ENCODE peak calls at places on chromosomes 6 and 20, in five cellular contexts. A is vagina, X is uterus, F is heart left ventricle, D is suprapubic skin. Y is an unnamed sample.

GRCh38 chr6:84139311-84139710 is 88.1 kb downstream of the CEP162 start:
- DNase-seq in F (no peak), X (no peak), D (no peak), A (no peak), Y (no peak)

GRCh38 chr6:114008331-114008730 is 37.4 kb upstream of the HDAC2 start:
- DNase-seq in X (no peak), A (no peak), D (no peak), F (no peak), Y (no peak)

GRCh38 chr20:48076772-48077171 is 291.5 kb upstream of the SULF2 start:
- DNase-seq in X (no peak), F (no peak), A (no peak), D (no peak), Y (no peak)

GRCh38 chr20:59696476-59696875 is 92.1 kb downstream of the PHACTR3 start:
- DNase-seq in D (no peak), F (no peak), A (no peak), X (no peak), Y (no peak)

GRCh38 chr20:57948177-57948955 is 238.6 kb upstream of the PMEPA1 start:
- DNase-seq in A (no peak), X (no peak), F (no peak), D (no peak), Y (no peak)

GRCh38 chr6:119442776-119443184 is 93.2 kb upstream of the MAN1A1 start:
- DNase-seq in F (peak; percentile 39), A (no peak), D (no peak), X (no peak), Y (peak; percentile 64)

GRCh38 chr20:40860487-40860902 is 168.1 kb upstream of the TOP1 start:
- DNase-seq in D (no peak), X (no peak), A (no peak), F (no peak), Y (no peak)

GRCh38 chr6:53320964-53321363 is 27.8 kb downstream of the ELOVL5 start:
- DNase-seq in X (no peak), D (no peak), A (no peak), F (no peak), Y (no peak)

GRCh38 chr6:28587746-28588075 is 62.0 kb downstream of the GPX5 start:
- DNase-seq in A (no peak), X (no peak), D (no peak), F (no peak), Y (no peak)

GRCh38 chr6:45420083-45420908 is 42.6 kb upstream of the SUPT3H start:
- DNase-seq in A (no peak), D (no peak), F (peak; percentile 24), X (no peak), Y (peak; percentile 13)

GRCh38 chr6:41191569-41191968 is 9.4 kb downstream of the TREML2 start:
- DNase-seq in A (no peak), F (peak; percentile 31), D (no peak), X (no peak), Y (peak; percentile 27)

GRCh38 chr20:32820698-32821378 is 1.1 kb downstream of the MAPRE1 start:
- DNase-seq in D (no peak), X (no peak), F (no peak), A (no peak), Y (peak; percentile 16)

GRCh38 chr6:4420160-4420865 is 284.9 kb upstream of the ECI2 start:
- DNase-seq in X (no peak), D (no peak), F (no peak), A (no peak), Y (no peak)

GRCh38 chr20:49888341-49889244 is 26.7 kb downstream of the SPATA2 start:
- DNase-seq in X (peak; percentile 47), A (no peak), F (no peak), D (peak; percentile 68), Y (peak; percentile 48)

GRCh38 chr6:132259070-132259469 is 142.2 kb downstream of the MOXD1 start:
- DNase-seq in D (no peak), A (no peak), X (no peak), F (no peak), Y (no peak)

GRCh38 chr6:73393278-73393677 is 1.4 kb upstream of the DDX43 start:
- DNase-seq in A (no peak), F (no peak), X (no peak), D (no peak), Y (no peak)

GRCh38 chr20:62197801-62198200 is 15.0 kb downstream of the MTG2 start:
- DNase-seq in X (no peak), D (no peak), A (no peak), F (peak; percentile 12), Y (no peak)

GRCh38 chr20:33664762-33665144 is 2.0 kb upstream of the ACTL10 start:
- DNase-seq in X (peak; percentile 16), F (no peak), D (no peak), A (no peak), Y (no peak)

GRCh38 chr20:46978871-46979536 is 84.4 kb downstream of the EYA2 start:
- DNase-seq in X (no peak), A (no peak), F (peak; percentile 26), D (no peak), Y (no peak)

GRCh38 chr6:107819976-107820551 is 4.0 kb downstream of the SCML4 start:
- DNase-seq in X (no peak), A (no peak), F (no peak), D (no peak), Y (peak; percentile 16)

DNA sequence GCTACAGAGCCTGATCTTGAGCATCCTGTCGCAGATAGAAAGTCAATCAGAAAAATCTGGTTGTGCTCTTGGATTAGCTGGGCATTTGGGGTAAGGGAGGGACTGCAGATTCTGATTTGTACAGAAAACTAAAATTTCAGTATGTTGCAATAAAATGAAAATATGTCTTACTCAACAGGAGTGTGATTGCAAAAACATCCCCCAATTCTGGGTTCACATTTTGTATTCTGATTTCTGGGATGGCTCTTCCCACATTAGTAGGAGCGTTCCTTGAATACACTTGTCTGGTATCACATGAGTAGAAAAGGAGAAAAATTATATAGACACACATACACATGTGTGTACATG is 40.5 kb downstream of the PANK2 start:
- DNase-seq in D (no peak), F (no peak), A (no peak), X (no peak), Y (no peak)
- H3K36me3 ChIP-seq in D (peaks cover 8% of the 10 kb centered on the region), F (no peaks in the 10 kb centered on the region), A (no peaks in the 10 kb centered on the region), X (no peaks in the 10 kb centered on the region), Y (no peaks in the 10 kb centered on the region)

GRCh38 chr6:47862731-47863130 is 80.9 kb downstream of the OPN5 start:
- DNase-seq in D (no peak), X (no peak), A (no peak), F (no peak), Y (no peak)

GRCh38 chr6:47853766-47854165 is 71.9 kb downstream of the OPN5 start:
- DNase-seq in A (no peak), D (no peak), F (no peak), X (no peak), Y (no peak)

GRCh38 chr6:47854996-47855395 is 73.2 kb downstream of the OPN5 start:
- DNase-seq in D (no peak), X (no peak), A (no peak), F (no peak), Y (no peak)

GRCh38 chr6:47859132-47859531 is 77.3 kb downstream of the OPN5 start:
- DNase-seq in F (no peak), X (no peak), D (no peak), A (no peak), Y (no peak)
- H3K4me3 ChIP-seq in F (no peak overlapping the region), X (no peak overlapping the region), D (no peak overlapping the region), A (no peak overlapping the region), Y (no peak overlapping the region)

DNA sequence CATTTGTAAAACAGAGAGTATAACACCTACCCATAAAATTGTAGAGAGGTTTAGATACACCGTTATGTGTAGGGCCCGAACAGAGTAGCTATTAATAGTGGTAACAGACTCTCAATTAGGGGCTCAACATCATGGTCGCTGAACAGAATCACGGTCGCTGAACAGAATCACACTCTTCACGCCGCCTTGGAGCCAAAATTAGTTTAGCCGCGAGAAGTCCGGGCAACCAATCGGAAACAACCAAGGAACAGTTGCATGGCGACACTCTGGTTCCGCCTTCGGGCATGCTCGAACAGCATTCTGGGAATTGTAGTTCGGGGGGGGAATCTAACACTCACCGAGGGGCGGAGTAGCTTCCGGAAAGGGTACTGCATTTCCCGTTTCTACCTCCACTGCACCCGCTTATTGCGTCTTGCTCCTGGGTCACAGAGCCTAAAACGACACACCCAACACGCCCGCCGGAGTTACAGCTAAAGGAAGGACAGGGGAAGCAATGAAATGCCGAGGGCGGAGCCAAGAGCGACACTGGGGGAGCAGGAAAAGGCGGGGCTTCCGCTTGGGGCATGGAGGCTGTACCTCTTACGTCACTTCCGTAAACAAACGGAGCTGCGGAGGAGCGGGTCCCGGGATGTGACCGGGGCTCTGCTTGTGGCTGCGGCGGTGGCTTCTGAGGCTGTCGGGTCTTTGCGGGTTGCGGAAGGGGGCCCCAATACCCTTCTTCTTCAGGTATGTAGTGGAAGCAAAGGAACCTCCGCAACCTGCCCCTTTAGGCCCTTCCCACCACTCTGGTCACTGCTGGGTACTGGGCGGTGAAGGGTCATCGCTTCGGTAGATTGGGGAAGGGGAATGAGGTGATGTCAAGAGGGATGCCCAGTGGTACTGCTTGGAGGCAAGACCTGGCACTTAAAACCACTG is at the start of gene CCDC28A:
- DNase-seq in X (peak; percentile 92), A (peak; percentile 97), D (peak; percentile 97), F (peak; percentile 97), Y (peak; percentile 96)
- TF ChIP-seq POLR2A in X (peak; percentile 63), A (no peak), D (no peak), F (peak; percentile 60), Y (peak; percentile 66)

GRCh38 chr6:137868721-137869631 is 1.9 kb downstream of the TNFAIP3 start:
- DNase-seq in A (no peak), X (no peak), D (no peak), F (no peak), Y (no peak)

GRCh38 chr6:137866914-137867684 is at the start of gene TNFAIP3:
- DNase-seq in A (no peak), F (peak; percentile 94), D (peak; percentile 97), X (peak; percentile 93), Y (peak; percentile 95)

GRCh38 chr6:137864812-137865508 is 2.1 kb upstream of the TNFAIP3 start:
- DNase-seq in D (no peak), X (no peak), A (no peak), F (no peak), Y (no peak)

GRCh38 chr6:137867685-137868509 is 838 bp downstream of the TNFAIP3 start:
- DNase-seq in F (peak; percentile 46), D (peak; percentile 84), A (no peak), X (no peak), Y (peak; percentile 34)

GRCh38 chr6:137866200-137866913 is 702 bp upstream of the TNFAIP3 start:
- DNase-seq in A (no peak), F (peak; percentile 55), X (no peak), D (peak; percentile 86), Y (no peak)
- H3K36me3 ChIP-seq in A (no peaks in the 10 kb centered on the region), F (no peaks in the 10 kb centered on the region), X (no peaks in the 10 kb centered on the region), D (no peaks in the 10 kb centered on the region), Y (no peaks in the 10 kb centered on the region)